ENCODE peak calls at places on chromosomes 4 and X, in five cellular contexts. G, K, H, Z and E are unnamed samples. For H3K4me1, the result is how much of the 10 kb centered on the place peaks cover.

GRCh38 chr4:52015366-52015765 is 4.8 kb downstream of the LRRC66 start:
- DNase-seq in G (no peak), K (no peak), H (no peak), Z (peak), E (peak)

GRCh38 chr4:156971623-156972369 is at the start of gene PDGFC:
- DNase-seq in G (peak), K (peak), H (peak), Z (peak), E (peak)

GRCh38 chr4:128275351-128275750 is 12.3 kb downstream of the PGRMC2 start:
- DNase-seq in G (no peak), K (no peak), H (no peak), Z (no peak), E (no peak)

GRCh38 chr4:94354474-94354896 is 11.8 kb upstream of the HPGDS start:
- DNase-seq in G (no peak), K (no peak), H (no peak), Z (no peak), E (no peak)

GRCh38 chrX:129781134-129782014 is 1.6 kb downstream of the SASH3 start:
- DNase-seq in G (peak), K (peak), H (peak), Z (no peak), E (peak)

GRCh38 chrX:83416273-83416672 is 91.8 kb upstream of the POU3F4 start:
- DNase-seq in G (no peak), K (no peak), H (no peak), Z (peak), E (no peak)

GRCh38 chr4:10083331-10083769 is 33.2 kb downstream of the WDR1 start:
- DNase-seq in G (no peak), K (peak), H (peak), Z (no peak), E (no peak)

GRCh38 chrX:106005684-106006083 is 32.8 kb downstream of the SERPINA7 start:
- DNase-seq in G (no peak), K (no peak), H (no peak), Z (no peak), E (no peak)

GRCh38 chrX:107686792-107687191 is 58.5 kb downstream of the PRPS1 start:
- DNase-seq in G (no peak), K (no peak), H (no peak), Z (no peak), E (no peak)

GRCh38 chr4:146472404-146472803 is 49.3 kb downstream of the SLC10A7 start:
- DNase-seq in G (no peak), K (no peak), H (no peak), Z (peak), E (no peak)

GRCh38 chr4:150244600-150244999 is 166.4 kb downstream of the DCLK2 start:
- DNase-seq in G (no peak), K (no peak), H (no peak), Z (peak), E (no peak)

GRCh38 chr4:134636332-134637055 is 434.9 kb upstream of the PABPC4L start:
- DNase-seq in G (no peak), K (no peak), H (no peak), Z (no peak), E (no peak)

GRCh38 chr4:106816501-106816900 is 219.6 kb downstream of the DKK2 start:
- DNase-seq in G (no peak), K (no peak), H (no peak), Z (no peak), E (no peak)

GRCh38 chr4:15250021-15250441 is 177.8 kb upstream of the C1QTNF7 start:
- DNase-seq in G (no peak), K (no peak), H (no peak), Z (no peak), E (no peak)

GRCh38 chrX:109793191-109793590 is 60.1 kb upstream of the ACSL4 start:
- DNase-seq in G (no peak), K (no peak), H (no peak), Z (no peak), E (no peak)

GRCh38 chr4:11418610-11419009 is 10.1 kb downstream of the HS3ST1 start:
- DNase-seq in G (no peak), K (no peak), H (no peak), Z (no peak), E (no peak)

GRCh38 chrX:27675493-27675892 is 85.3 kb downstream of the DCAF8L2 start:
- DNase-seq in G (no peak), K (no peak), H (no peak), Z (peak), E (no peak)

GRCh38 chr4:78652282-78652876 is 100.8 kb downstream of the ANXA3 start:
- DNase-seq in G (peak), K (no peak), H (no peak), Z (no peak), E (no peak)

GRCh38 chr4:54281060-54281781 is 52.1 kb downstream of the PDGFRA start:
- DNase-seq in G (peak), K (peak), H (peak), Z (no peak), E (no peak)

GRCh38 chr4:62912531-62912930 is 1496.7 kb downstream of the TECRL start:
- DNase-seq in G (no peak), K (no peak), H (no peak), Z (no peak), E (no peak)

GRCh38 chr4:114361249-114361648 is 237.4 kb upstream of the UGT8 start:
- DNase-seq in G (no peak), K (no peak), H (no peak), Z (no peak), E (no peak)
- H3K4me3 ChIP-seq in G (no peak), K (no peak), H (no peak), Z (no peak), E (no peak)

GRCh38 chr4:165721815-165722214 is 151.2 kb upstream of the TLL1 start:
- DNase-seq in G (no peak), K (no peak), H (no peak), Z (no peak), E (no peak)
- H3K27ac ChIP-seq in G (no peak), K (no peak), H (no peak), Z (no peak), E (no peak)

GRCh38 chr4:2789351-2789750 is 3.5 kb upstream of the SH3BP2 start:
- DNase-seq in G (no peak), K (peak), H (no peak), Z (no peak), E (no peak)
- H3K4me1 ChIP-seq in G (under half), K (under half), H (under half), Z (under half), E (under half)

GRCh38 chr4:17787315-17787714 is 5.9 kb upstream of the FAM184B start:
- DNase-seq in G (no peak), K (no peak), H (no peak), Z (no peak), E (no peak)

GRCh38 chr4:17785858-17786257 is 4.4 kb upstream of the FAM184B start:
- DNase-seq in G (no peak), K (no peak), H (no peak), Z (no peak), E (no peak)

GRCh38 chr4:17781831-17782287 is 438 bp upstream of the FAM184B start:
- DNase-seq in G (no peak), K (no peak), H (no peak), Z (no peak), E (no peak)

GRCh38 chr4:17788956-17789355 is 7.5 kb upstream of the FAM184B start:
- DNase-seq in G (no peak), K (no peak), H (no peak), Z (no peak), E (no peak)

DNA sequence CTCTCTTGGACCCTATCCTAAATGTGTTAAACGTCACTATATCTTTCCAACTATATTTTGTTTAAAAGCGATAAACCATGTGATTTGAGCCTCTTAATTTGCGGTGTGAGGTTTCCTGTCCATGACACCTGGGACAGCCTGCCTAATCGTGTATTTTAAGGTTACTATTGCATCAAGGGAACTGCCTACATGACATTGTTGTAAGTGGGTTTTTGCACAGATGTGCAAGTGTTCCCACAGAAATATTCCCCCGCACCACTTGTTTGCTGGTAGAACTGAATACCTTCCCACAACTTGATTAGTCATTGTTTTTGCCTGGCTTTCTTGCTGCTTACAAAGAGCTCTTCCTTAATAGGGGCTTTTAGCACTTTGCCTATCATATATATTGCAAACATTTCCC is 5.1 kb upstream of the FAM184B start:
- DNase-seq in G (no peak), K (no peak), H (no peak), Z (no peak), E (no peak)
- H3K4me3 ChIP-seq in G (no peak), K (no peak), H (no peak), Z (no peak), E (no peak)

GRCh38 chrX:44903842-44904530 is 31.0 kb downstream of the KDM6A start:
- DNase-seq in G (no peak), K (no peak), H (no peak), Z (no peak), E (no peak)
- H3K27ac ChIP-seq in G (no peak), K (no peak), H (no peak), Z (peak), E (no peak)

GRCh38 chr4:184350213-184350817 is 124.0 kb downstream of the IRF2 start:
- DNase-seq in G (no peak), K (no peak), H (no peak), Z (no peak), E (no peak)

GRCh38 chr4:184348311-184349233 is 125.8 kb downstream of the IRF2 start:
- DNase-seq in G (no peak), K (no peak), H (peak), Z (no peak), E (peak)

GRCh38 chr4:184350964-184351363 is 123.4 kb downstream of the IRF2 start:
- DNase-seq in G (no peak), K (no peak), H (no peak), Z (no peak), E (no peak)

GRCh38 chr4:184347251-184348239 is 126.8 kb downstream of the IRF2 start:
- DNase-seq in G (peak), K (peak), H (peak), Z (peak), E (peak)

DNA sequence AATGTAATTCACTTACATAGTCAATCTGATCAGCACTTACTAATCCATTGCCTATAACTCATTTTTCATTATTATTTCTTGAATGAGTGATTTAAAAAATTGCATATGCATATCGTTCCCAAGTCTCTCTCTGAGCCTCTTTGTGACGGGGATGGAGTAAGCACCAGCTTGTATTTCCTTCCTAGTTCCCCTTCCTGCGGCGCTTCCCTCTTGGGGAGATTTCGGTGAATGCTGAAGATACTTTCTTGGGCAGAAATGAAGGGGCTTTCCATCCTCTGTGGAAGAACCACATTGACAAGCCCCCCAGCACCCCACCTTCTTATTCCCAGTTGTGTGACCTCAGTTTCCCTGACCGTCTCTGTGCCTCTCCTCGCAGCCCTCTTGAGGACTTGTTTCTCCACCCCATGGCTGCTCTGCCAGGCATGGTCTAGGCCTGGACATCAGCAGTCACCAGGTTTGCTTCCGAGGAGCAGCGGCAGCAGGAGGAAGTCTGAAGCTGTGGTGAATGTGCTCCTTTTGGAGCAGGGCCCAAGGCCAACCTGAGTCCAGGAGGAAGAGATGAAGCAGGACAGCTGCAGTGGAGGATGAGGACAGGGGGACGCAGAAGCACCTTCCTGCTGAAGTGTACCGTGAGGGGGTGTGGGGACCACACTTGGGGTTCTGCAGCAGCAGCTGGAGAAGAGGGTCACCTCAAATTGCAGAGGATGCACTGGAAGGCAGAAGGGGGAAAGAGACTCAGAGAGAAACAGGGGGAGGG is 124.9 kb downstream of the IRF2 start:
- DNase-seq in G (no peak), K (no peak), H (peak), Z (no peak), E (peak)
- H3K4me1 ChIP-seq in G (under half), K (under half), H (under half), Z (under half), E (under half)